ENCODE peak calls at places on chromosomes 16 and 17, in nine cellular contexts. One of them, this sample, is unnamed.
A peak's percentile ranks its signal among the peaks of the same experiment; 100 is the strongest.

GRCh38 chr17:17181666-17182600 is 24.2 kb downstream of the PLD6 start:
- DNase-seq in NCI-H82: no peak
- DNase-seq in T-helper 9 cell: no peak
- DNase-seq in H7: no peak
- DNase-seq in Ammon's horn: no peak
- DNase-seq in M059J: no peak
- DNase-seq in activated naive CD4-positive, alpha-beta T cell treated with anti-CD3 and anti-CD28 coated beads, Interleukin-2, amount 10 ng/mL, durations not matched to agents 7 days and 5 days: peak; percentile 76
- DNase-seq in stimulated activated CD4-positive, alpha-beta T cell treated with anti-CD3 and anti-CD28 coated beads, TNF-alpha, amount 100 ng/mL, for 4 hours: no peak
- DNase-seq in H54: no peak
- DNase-seq in this sample: no peak

GRCh38 chr17:33038740-33039139 is 47.1 kb downstream of the SPACA3 start:
- DNase-seq in M059J: no peak
- DNase-seq in stimulated activated CD4-positive, alpha-beta T cell treated with anti-CD3 and anti-CD28 coated beads, TNF-alpha, amount 100 ng/mL, for 4 hours: no peak
- DNase-seq in NCI-H82: peak; percentile 62
- DNase-seq in activated naive CD4-positive, alpha-beta T cell treated with anti-CD3 and anti-CD28 coated beads, Interleukin-2, amount 10 ng/mL, durations not matched to agents 7 days and 5 days: peak; percentile 40
- DNase-seq in H54: peak; percentile 14
- DNase-seq in T-helper 9 cell: no peak
- DNase-seq in Ammon's horn: peak; percentile 48
- DNase-seq in H7: peak; percentile 88
- DNase-seq in this sample: no peak

GRCh38 chr17:20908373-20909273 is 134.2 kb downstream of the USP22 start:
- DNase-seq in activated naive CD4-positive, alpha-beta T cell treated with anti-CD3 and anti-CD28 coated beads, Interleukin-2, amount 10 ng/mL, durations not matched to agents 7 days and 5 days: peak; percentile 86
- DNase-seq in Ammon's horn: peak; percentile 95
- DNase-seq in H54: peak; percentile 85
- DNase-seq in H7: peak; percentile 96
- DNase-seq in NCI-H82: peak; percentile 43
- DNase-seq in M059J: peak; percentile 85
- DNase-seq in stimulated activated CD4-positive, alpha-beta T cell treated with anti-CD3 and anti-CD28 coated beads, TNF-alpha, amount 100 ng/mL, for 4 hours: peak; percentile 57
- DNase-seq in T-helper 9 cell: peak; percentile 53
- DNase-seq in this sample: no peak

GRCh38 chr17:290626-291025 is 62.0 kb downstream of the RPH3AL start:
- DNase-seq in H7: no peak
- DNase-seq in M059J: no peak
- DNase-seq in H54: no peak
- DNase-seq in NCI-H82: no peak
- DNase-seq in stimulated activated CD4-positive, alpha-beta T cell treated with anti-CD3 and anti-CD28 coated beads, TNF-alpha, amount 100 ng/mL, for 4 hours: no peak
- DNase-seq in Ammon's horn: no peak
- DNase-seq in T-helper 9 cell: no peak
- DNase-seq in activated naive CD4-positive, alpha-beta T cell treated with anti-CD3 and anti-CD28 coated beads, Interleukin-2, amount 10 ng/mL, durations not matched to agents 7 days and 5 days: no peak
- DNase-seq in this sample: no peak

GRCh38 chr17:19579867-19580565 is 46.4 kb downstream of the SLC47A1 start:
- DNase-seq in H54: no peak
- DNase-seq in NCI-H82: peak; percentile 46
- DNase-seq in Ammon's horn: no peak
- DNase-seq in stimulated activated CD4-positive, alpha-beta T cell treated with anti-CD3 and anti-CD28 coated beads, TNF-alpha, amount 100 ng/mL, for 4 hours: no peak
- DNase-seq in M059J: no peak
- DNase-seq in H7: peak; percentile 82
- DNase-seq in T-helper 9 cell: no peak
- DNase-seq in activated naive CD4-positive, alpha-beta T cell treated with anti-CD3 and anti-CD28 coated beads, Interleukin-2, amount 10 ng/mL, durations not matched to agents 7 days and 5 days: no peak
- DNase-seq in this sample: no peak

GRCh38 chr17:41592601-41593305 is 6.1 kb upstream of the KRT14 start:
- DNase-seq in T-helper 9 cell: no peak
- DNase-seq in Ammon's horn: no peak
- DNase-seq in NCI-H82: no peak
- DNase-seq in H7: no peak
- DNase-seq in M059J: no peak
- DNase-seq in stimulated activated CD4-positive, alpha-beta T cell treated with anti-CD3 and anti-CD28 coated beads, TNF-alpha, amount 100 ng/mL, for 4 hours: no peak
- DNase-seq in H54: no peak
- DNase-seq in activated naive CD4-positive, alpha-beta T cell treated with anti-CD3 and anti-CD28 coated beads, Interleukin-2, amount 10 ng/mL, durations not matched to agents 7 days and 5 days: no peak
- DNase-seq in this sample: no peak

GRCh38 chr17:28085766-28086165 is 43.3 kb downstream of the NLK start:
- DNase-seq in H7: no peak
- DNase-seq in NCI-H82: no peak
- DNase-seq in activated naive CD4-positive, alpha-beta T cell treated with anti-CD3 and anti-CD28 coated beads, Interleukin-2, amount 10 ng/mL, durations not matched to agents 7 days and 5 days: no peak
- DNase-seq in stimulated activated CD4-positive, alpha-beta T cell treated with anti-CD3 and anti-CD28 coated beads, TNF-alpha, amount 100 ng/mL, for 4 hours: no peak
- DNase-seq in T-helper 9 cell: no peak
- DNase-seq in Ammon's horn: no peak
- DNase-seq in M059J: no peak
- DNase-seq in H54: no peak
- DNase-seq in this sample: no peak

GRCh38 chr17:74325743-74326379 is at the start of gene KIF19:
- DNase-seq in activated naive CD4-positive, alpha-beta T cell treated with anti-CD3 and anti-CD28 coated beads, Interleukin-2, amount 10 ng/mL, durations not matched to agents 7 days and 5 days: peak; percentile 76
- DNase-seq in NCI-H82: peak; percentile 65
- DNase-seq in H54: no peak
- DNase-seq in stimulated activated CD4-positive, alpha-beta T cell treated with anti-CD3 and anti-CD28 coated beads, TNF-alpha, amount 100 ng/mL, for 4 hours: peak; percentile 25
- DNase-seq in H7: peak; percentile 99
- DNase-seq in Ammon's horn: peak; percentile 69
- DNase-seq in T-helper 9 cell: peak; percentile 49
- DNase-seq in M059J: no peak
- DNase-seq in this sample: no peak

GRCh38 chr16:626787-627457 is 3.9 kb upstream of the WFIKKN1 start:
- DNase-seq in T-helper 9 cell: no peak
- DNase-seq in H7: no peak
- DNase-seq in Ammon's horn: peak; percentile 70
- DNase-seq in M059J: peak; percentile 98
- DNase-seq in NCI-H82: no peak
- DNase-seq in H54: peak; percentile 100
- DNase-seq in stimulated activated CD4-positive, alpha-beta T cell treated with anti-CD3 and anti-CD28 coated beads, TNF-alpha, amount 100 ng/mL, for 4 hours: no peak
- DNase-seq in activated naive CD4-positive, alpha-beta T cell treated with anti-CD3 and anti-CD28 coated beads, Interleukin-2, amount 10 ng/mL, durations not matched to agents 7 days and 5 days: no peak
- DNase-seq in this sample: no peak

GRCh38 chr17:77381185-77381700 is 240.5 kb downstream of the SEC14L1 start:
- DNase-seq in H54: no peak
- DNase-seq in stimulated activated CD4-positive, alpha-beta T cell treated with anti-CD3 and anti-CD28 coated beads, TNF-alpha, amount 100 ng/mL, for 4 hours: no peak
- DNase-seq in Ammon's horn: no peak
- DNase-seq in T-helper 9 cell: no peak
- DNase-seq in activated naive CD4-positive, alpha-beta T cell treated with anti-CD3 and anti-CD28 coated beads, Interleukin-2, amount 10 ng/mL, durations not matched to agents 7 days and 5 days: no peak
- DNase-seq in NCI-H82: no peak
- DNase-seq in M059J: no peak
- DNase-seq in H7: no peak
- DNase-seq in this sample: no peak

GRCh38 chr17:16466407-16466806 is 25.6 kb downstream of the LRRC75A start:
- DNase-seq in stimulated activated CD4-positive, alpha-beta T cell treated with anti-CD3 and anti-CD28 coated beads, TNF-alpha, amount 100 ng/mL, for 4 hours: no peak
- DNase-seq in Ammon's horn: no peak
- DNase-seq in H7: no peak
- DNase-seq in NCI-H82: no peak
- DNase-seq in H54: no peak
- DNase-seq in activated naive CD4-positive, alpha-beta T cell treated with anti-CD3 and anti-CD28 coated beads, Interleukin-2, amount 10 ng/mL, durations not matched to agents 7 days and 5 days: no peak
- DNase-seq in M059J: no peak
- DNase-seq in T-helper 9 cell: no peak
- DNase-seq in this sample: no peak

GRCh38 chr17:34306466-34306865 is 12.8 kb upstream of the CCL8 start:
- DNase-seq in Ammon's horn: peak; percentile 17
- DNase-seq in stimulated activated CD4-positive, alpha-beta T cell treated with anti-CD3 and anti-CD28 coated beads, TNF-alpha, amount 100 ng/mL, for 4 hours: no peak
- DNase-seq in H54: no peak
- DNase-seq in activated naive CD4-positive, alpha-beta T cell treated with anti-CD3 and anti-CD28 coated beads, Interleukin-2, amount 10 ng/mL, durations not matched to agents 7 days and 5 days: no peak
- DNase-seq in H7: peak; percentile 40
- DNase-seq in M059J: peak; percentile 75
- DNase-seq in NCI-H82: peak; percentile 22
- DNase-seq in T-helper 9 cell: no peak
- DNase-seq in this sample: no peak

GRCh38 chr16:48450367-48450766 is 65.2 kb upstream of the SIAH1 start:
- DNase-seq in stimulated activated CD4-positive, alpha-beta T cell treated with anti-CD3 and anti-CD28 coated beads, TNF-alpha, amount 100 ng/mL, for 4 hours: no peak
- DNase-seq in H54: no peak
- DNase-seq in NCI-H82: no peak
- DNase-seq in M059J: no peak
- DNase-seq in T-helper 9 cell: no peak
- DNase-seq in Ammon's horn: no peak
- DNase-seq in H7: no peak
- DNase-seq in activated naive CD4-positive, alpha-beta T cell treated with anti-CD3 and anti-CD28 coated beads, Interleukin-2, amount 10 ng/mL, durations not matched to agents 7 days and 5 days: no peak
- DNase-seq in this sample: no peak

GRCh38 chr17:37849617-37849972 is 74.6 kb upstream of the TBC1D3K start:
- DNase-seq in Ammon's horn: no peak
- DNase-seq in H7: no peak
- DNase-seq in stimulated activated CD4-positive, alpha-beta T cell treated with anti-CD3 and anti-CD28 coated beads, TNF-alpha, amount 100 ng/mL, for 4 hours: no peak
- DNase-seq in M059J: no peak
- DNase-seq in H54: no peak
- DNase-seq in NCI-H82: no peak
- DNase-seq in activated naive CD4-positive, alpha-beta T cell treated with anti-CD3 and anti-CD28 coated beads, Interleukin-2, amount 10 ng/mL, durations not matched to agents 7 days and 5 days: no peak
- DNase-seq in T-helper 9 cell: no peak
- DNase-seq in this sample: no peak

GRCh38 chr16:67654069-67654911 is 5.8 kb downstream of the ACD start:
- DNase-seq in M059J: no peak
- DNase-seq in NCI-H82: no peak
- DNase-seq in T-helper 9 cell: no peak
- DNase-seq in activated naive CD4-positive, alpha-beta T cell treated with anti-CD3 and anti-CD28 coated beads, Interleukin-2, amount 10 ng/mL, durations not matched to agents 7 days and 5 days: no peak
- DNase-seq in stimulated activated CD4-positive, alpha-beta T cell treated with anti-CD3 and anti-CD28 coated beads, TNF-alpha, amount 100 ng/mL, for 4 hours: no peak
- DNase-seq in H7: no peak
- DNase-seq in Ammon's horn: no peak
- DNase-seq in H54: no peak
- DNase-seq in this sample: no peak

GRCh38 chr16:30407794-30408534 is 558 bp downstream of the ZNF771 start:
- DNase-seq in H54: no peak
- DNase-seq in NCI-H82: peak; percentile 50
- DNase-seq in H7: peak; percentile 87
- DNase-seq in M059J: no peak
- DNase-seq in Ammon's horn: peak; percentile 28
- DNase-seq in T-helper 9 cell: no peak
- DNase-seq in stimulated activated CD4-positive, alpha-beta T cell treated with anti-CD3 and anti-CD28 coated beads, TNF-alpha, amount 100 ng/mL, for 4 hours: no peak
- DNase-seq in activated naive CD4-positive, alpha-beta T cell treated with anti-CD3 and anti-CD28 coated beads, Interleukin-2, amount 10 ng/mL, durations not matched to agents 7 days and 5 days: no peak
- DNase-seq in this sample: no peak

GRCh38 chr16:824194-824593 is 23.7 kb upstream of the GNG13 start:
- DNase-seq in M059J: no peak
- DNase-seq in Ammon's horn: no peak
- DNase-seq in T-helper 9 cell: no peak
- DNase-seq in activated naive CD4-positive, alpha-beta T cell treated with anti-CD3 and anti-CD28 coated beads, Interleukin-2, amount 10 ng/mL, durations not matched to agents 7 days and 5 days: no peak
- DNase-seq in H7: no peak
- DNase-seq in stimulated activated CD4-positive, alpha-beta T cell treated with anti-CD3 and anti-CD28 coated beads, TNF-alpha, amount 100 ng/mL, for 4 hours: no peak
- DNase-seq in H54: no peak
- DNase-seq in NCI-H82: no peak
- DNase-seq in this sample: no peak

GRCh38 chr17:8753976-8754440 is 4.3 kb downstream of the SPDYE4 start:
- DNase-seq in Ammon's horn: no peak
- DNase-seq in T-helper 9 cell: no peak
- DNase-seq in NCI-H82: peak; percentile 65
- DNase-seq in activated naive CD4-positive, alpha-beta T cell treated with anti-CD3 and anti-CD28 coated beads, Interleukin-2, amount 10 ng/mL, durations not matched to agents 7 days and 5 days: no peak
- DNase-seq in H7: peak; percentile 67
- DNase-seq in M059J: peak; percentile 18
- DNase-seq in H54: peak; percentile 33
- DNase-seq in stimulated activated CD4-positive, alpha-beta T cell treated with anti-CD3 and anti-CD28 coated beads, TNF-alpha, amount 100 ng/mL, for 4 hours: no peak
- DNase-seq in this sample: peak; percentile 33

GRCh38 chr16:15650019-15650697 is at the start of gene NDE1:
- DNase-seq in stimulated activated CD4-positive, alpha-beta T cell treated with anti-CD3 and anti-CD28 coated beads, TNF-alpha, amount 100 ng/mL, for 4 hours: peak; percentile 67
- DNase-seq in T-helper 9 cell: peak; percentile 91
- DNase-seq in activated naive CD4-positive, alpha-beta T cell treated with anti-CD3 and anti-CD28 coated beads, Interleukin-2, amount 10 ng/mL, durations not matched to agents 7 days and 5 days: peak; percentile 93
- DNase-seq in Ammon's horn: peak; percentile 94
- DNase-seq in H7: peak; percentile 99
- DNase-seq in M059J: peak; percentile 91
- DNase-seq in H54: peak; percentile 87
- DNase-seq in NCI-H82: peak; percentile 91
- DNase-seq in this sample: peak; percentile 83

GRCh38 chr17:57940653-57941329 is 14.4 kb downstream of the CUEDC1 start:
- DNase-seq in Ammon's horn: no peak
- DNase-seq in NCI-H82: peak; percentile 54
- DNase-seq in T-helper 9 cell: no peak
- DNase-seq in M059J: peak; percentile 42
- DNase-seq in H54: no peak
- DNase-seq in H7: no peak
- DNase-seq in activated naive CD4-positive, alpha-beta T cell treated with anti-CD3 and anti-CD28 coated beads, Interleukin-2, amount 10 ng/mL, durations not matched to agents 7 days and 5 days: no peak
- DNase-seq in stimulated activated CD4-positive, alpha-beta T cell treated with anti-CD3 and anti-CD28 coated beads, TNF-alpha, amount 100 ng/mL, for 4 hours: no peak
- DNase-seq in this sample: no peak

GRCh38 chr16:82063456-82064082 is 28.5 kb downstream of the HSD17B2 start:
- DNase-seq in T-helper 9 cell: no peak
- DNase-seq in activated naive CD4-positive, alpha-beta T cell treated with anti-CD3 and anti-CD28 coated beads, Interleukin-2, amount 10 ng/mL, durations not matched to agents 7 days and 5 days: no peak
- DNase-seq in stimulated activated CD4-positive, alpha-beta T cell treated with anti-CD3 and anti-CD28 coated beads, TNF-alpha, amount 100 ng/mL, for 4 hours: no peak
- DNase-seq in NCI-H82: peak; percentile 75
- DNase-seq in Ammon's horn: no peak
- DNase-seq in M059J: peak; percentile 81
- DNase-seq in H7: no peak
- DNase-seq in H54: no peak
- DNase-seq in this sample: no peak

GRCh38 chr17:39722965-39723848 is 7.1 kb downstream of the MIEN1 start:
- DNase-seq in M059J: no peak
- DNase-seq in H54: peak; percentile 45
- DNase-seq in activated naive CD4-positive, alpha-beta T cell treated with anti-CD3 and anti-CD28 coated beads, Interleukin-2, amount 10 ng/mL, durations not matched to agents 7 days and 5 days: peak; percentile 35
- DNase-seq in H7: peak; percentile 93
- DNase-seq in NCI-H82: peak; percentile 16
- DNase-seq in T-helper 9 cell: no peak
- DNase-seq in stimulated activated CD4-positive, alpha-beta T cell treated with anti-CD3 and anti-CD28 coated beads, TNF-alpha, amount 100 ng/mL, for 4 hours: no peak
- DNase-seq in Ammon's horn: no peak
- DNase-seq in this sample: no peak

GRCh38 chr17:16488572-16488997 is 3.4 kb downstream of the LRRC75A start:
- DNase-seq in NCI-H82: peak; percentile 52
- DNase-seq in M059J: no peak
- DNase-seq in H54: no peak
- DNase-seq in H7: no peak
- DNase-seq in activated naive CD4-positive, alpha-beta T cell treated with anti-CD3 and anti-CD28 coated beads, Interleukin-2, amount 10 ng/mL, durations not matched to agents 7 days and 5 days: no peak
- DNase-seq in Ammon's horn: no peak
- DNase-seq in stimulated activated CD4-positive, alpha-beta T cell treated with anti-CD3 and anti-CD28 coated beads, TNF-alpha, amount 100 ng/mL, for 4 hours: no peak
- DNase-seq in T-helper 9 cell: no peak
- DNase-seq in this sample: no peak

GRCh38 chr16:48442379-48442778 is 57.2 kb upstream of the SIAH1 start:
- DNase-seq in H7: no peak
- DNase-seq in stimulated activated CD4-positive, alpha-beta T cell treated with anti-CD3 and anti-CD28 coated beads, TNF-alpha, amount 100 ng/mL, for 4 hours: no peak
- DNase-seq in NCI-H82: no peak
- DNase-seq in T-helper 9 cell: no peak
- DNase-seq in activated naive CD4-positive, alpha-beta T cell treated with anti-CD3 and anti-CD28 coated beads, Interleukin-2, amount 10 ng/mL, durations not matched to agents 7 days and 5 days: no peak
- DNase-seq in M059J: no peak
- DNase-seq in H54: no peak
- DNase-seq in Ammon's horn: no peak
- DNase-seq in this sample: no peak

GRCh38 chr17:54063639-54064038 is 240.9 kb downstream of the KIF2B start:
- DNase-seq in H54: no peak
- DNase-seq in T-helper 9 cell: no peak
- DNase-seq in activated naive CD4-positive, alpha-beta T cell treated with anti-CD3 and anti-CD28 coated beads, Interleukin-2, amount 10 ng/mL, durations not matched to agents 7 days and 5 days: no peak
- DNase-seq in H7: no peak
- DNase-seq in M059J: no peak
- DNase-seq in Ammon's horn: no peak
- DNase-seq in NCI-H82: no peak
- DNase-seq in stimulated activated CD4-positive, alpha-beta T cell treated with anti-CD3 and anti-CD28 coated beads, TNF-alpha, amount 100 ng/mL, for 4 hours: no peak
- DNase-seq in this sample: no peak

GRCh38 chr16:5252800-5253199 is 155.2 kb upstream of the EEF2KMT start:
- DNase-seq in H54: no peak
- DNase-seq in stimulated activated CD4-positive, alpha-beta T cell treated with anti-CD3 and anti-CD28 coated beads, TNF-alpha, amount 100 ng/mL, for 4 hours: no peak
- DNase-seq in M059J: peak; percentile 8
- DNase-seq in NCI-H82: peak; percentile 19
- DNase-seq in Ammon's horn: peak; percentile 15
- DNase-seq in T-helper 9 cell: no peak
- DNase-seq in activated naive CD4-positive, alpha-beta T cell treated with anti-CD3 and anti-CD28 coated beads, Interleukin-2, amount 10 ng/mL, durations not matched to agents 7 days and 5 days: no peak
- DNase-seq in H7: peak; percentile 65
- DNase-seq in this sample: no peak

GRCh38 chr16:78437352-78437968 is 338.0 kb downstream of the WWOX start:
- DNase-seq in Ammon's horn: peak; percentile 69
- DNase-seq in T-helper 9 cell: peak; percentile 32
- DNase-seq in M059J: peak; percentile 4
- DNase-seq in H7: peak; percentile 66
- DNase-seq in stimulated activated CD4-positive, alpha-beta T cell treated with anti-CD3 and anti-CD28 coated beads, TNF-alpha, amount 100 ng/mL, for 4 hours: no peak
- DNase-seq in activated naive CD4-positive, alpha-beta T cell treated with anti-CD3 and anti-CD28 coated beads, Interleukin-2, amount 10 ng/mL, durations not matched to agents 7 days and 5 days: peak; percentile 42
- DNase-seq in H54: peak; percentile 24
- DNase-seq in NCI-H82: peak; percentile 65
- DNase-seq in this sample: no peak